ENCODE peak calls at places on chromosomes 11 and 22, in seven cellular contexts. E is hepatocyte, X is neural progenitor cell, L is PC-3, K is MM.1S, H is GM23338, S is HCT116. V is an unnamed sample.

GRCh38 chr22:24467340-24467739 is 27.8 kb upstream of the UPB1 start:
- DNase-seq in H (no peak), S (no peak), E (no peak), L (no peak), X (no peak), K (no peak), V (no peak)

GRCh38 chr11:68031136-68031459 is 617 bp downstream of the NDUFS8 start:
- DNase-seq in E (no peak), L (no peak), S (no peak), K (no peak), H (no peak), X (no peak), V (peak; percentile 60)

GRCh38 chr22:36409911-36410756 is 22.4 kb upstream of the MYH9 start:
- DNase-seq in S (peak; percentile 96), H (peak; percentile 100), E (peak; percentile 98), K (no peak), X (peak; percentile 100), L (peak; percentile 97), V (no peak)

GRCh38 chr22:48253136-48253535 is 1490.7 kb downstream of the TBC1D22A start:
- DNase-seq in K (no peak), H (no peak), S (no peak), L (no peak), X (no peak), E (no peak), V (no peak)

GRCh38 chr22:49025791-49026475 is 801.7 kb downstream of the BRD1 start:
- DNase-seq in S (no peak), E (no peak), H (no peak), L (no peak), X (no peak), K (no peak), V (no peak)

GRCh38 chr11:100612766-100613165 is 74.3 kb upstream of the ARHGAP42 start:
- DNase-seq in K (peak; percentile 54), S (no peak), E (no peak), L (peak; percentile 8), X (no peak), H (no peak), V (no peak)

GRCh38 chr11:46555269-46556054 is 38.4 kb downstream of the AMBRA1 start:
- DNase-seq in X (no peak), S (no peak), E (no peak), H (no peak), L (no peak), K (no peak), V (peak; percentile 27)

GRCh38 chr11:65719887-65720236 is 736 bp downstream of the RNASEH2C start:
- DNase-seq in S (no peak), X (no peak), K (peak; percentile 42), H (no peak), L (peak; percentile 55), E (peak; percentile 38), V (peak; percentile 79)

GRCh38 chr11:73239111-73239521 is 21.0 kb downstream of the P2RY2 start:
- DNase-seq in X (no peak), L (no peak), E (no peak), K (no peak), H (no peak), S (no peak), V (no peak)

GRCh38 chr22:24391836-24392217 is 35.6 kb upstream of the ADORA2A start:
- DNase-seq in X (no peak), E (no peak), S (no peak), L (peak; percentile 7), K (no peak), H (no peak), V (peak; percentile 79)

DNA sequence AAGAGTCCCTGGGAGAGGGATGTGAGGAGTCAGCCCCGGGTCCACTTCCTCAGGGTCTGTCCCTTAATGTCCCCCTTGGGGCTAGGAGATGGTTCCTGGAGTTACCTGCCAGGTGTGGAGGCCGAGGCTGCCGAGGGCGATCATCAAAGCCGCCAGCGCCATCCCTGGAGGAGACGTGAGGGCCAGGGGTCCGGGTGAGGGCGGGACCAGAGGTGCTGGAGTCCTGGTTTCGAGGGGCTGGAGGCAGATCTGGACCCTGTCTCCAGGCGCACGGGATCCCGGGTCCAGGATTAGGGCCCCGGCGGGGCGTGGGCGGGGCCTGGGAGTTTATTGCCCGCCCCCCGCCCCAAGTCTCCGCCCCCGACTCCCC is at the start of gene ART5:
- DNase-seq in E (no peak), X (no peak), H (no peak), S (no peak), K (no peak), L (no peak), V (no peak)
- H3K4me2 ChIP-seq in E (peak within 1 kb of the TSS; percentile 96), X (peak within 1 kb of the TSS; percentile 77), H (peak within 1 kb of the TSS; percentile 94), S (peak within 1 kb of the TSS; percentile 75), K (peak within 1 kb of the TSS; percentile 43), L (peak within 1 kb of the TSS; percentile 88), V (peak within 1 kb of the TSS; percentile 86)

GRCh38 chr11:63552921-63553320 is 10.3 kb downstream of the PLAAT2 start:
- DNase-seq in X (no peak), H (no peak), L (peak; percentile 64), S (no peak), K (no peak), E (no peak), V (no peak)
- TF ChIP-seq EZH2phosphoT487 in X (no peak), H (no peak), L (no peak), S (no peak), K (no peak), E (no peak), V (no peak)

DNA sequence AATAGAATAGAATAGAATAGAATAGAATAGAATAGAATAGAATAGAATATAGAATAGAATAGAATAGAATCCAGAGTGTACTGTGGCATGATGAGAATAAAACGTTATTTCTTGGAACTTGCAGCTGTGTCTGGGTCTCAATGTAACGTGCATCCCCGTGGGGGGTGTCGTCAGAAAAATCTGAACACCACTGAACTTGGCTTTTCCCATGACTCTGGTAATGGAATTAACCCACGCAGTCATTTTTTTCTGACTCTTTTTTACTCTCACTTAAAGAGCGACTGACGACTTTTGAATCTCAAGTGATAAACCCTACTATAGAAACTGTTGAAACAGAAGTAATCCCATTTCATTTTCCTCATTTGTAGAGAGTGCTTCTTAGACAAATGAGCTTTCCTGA is 92.4 kb upstream of the BID start:
- DNase-seq in H (no peak), L (no peak), E (no peak), K (no peak), S (no peak), X (no peak), V (no peak)
- H3K27ac ChIP-seq in H (no peak overlapping the region), L (no peak overlapping the region), E (no peak overlapping the region), K (no peak overlapping the region), S (no peak overlapping the region), X (no peak overlapping the region), V (no peak overlapping the region)

GRCh38 chr11:10351435-10351767 is 46.5 kb downstream of the ADM start:
- DNase-seq in E (no peak), K (no peak), X (no peak), S (no peak), L (no peak), H (no peak), V (no peak)
- H3K4me2 ChIP-seq in E (peak overlapping the region; percentile 54), K (no peak overlapping the region), X (peak overlapping the region; percentile 70), S (peak overlapping the region; percentile 73), L (peak overlapping the region; percentile 48), H (peak overlapping the region; percentile 58), V (peak overlapping the region; percentile 48)

DNA sequence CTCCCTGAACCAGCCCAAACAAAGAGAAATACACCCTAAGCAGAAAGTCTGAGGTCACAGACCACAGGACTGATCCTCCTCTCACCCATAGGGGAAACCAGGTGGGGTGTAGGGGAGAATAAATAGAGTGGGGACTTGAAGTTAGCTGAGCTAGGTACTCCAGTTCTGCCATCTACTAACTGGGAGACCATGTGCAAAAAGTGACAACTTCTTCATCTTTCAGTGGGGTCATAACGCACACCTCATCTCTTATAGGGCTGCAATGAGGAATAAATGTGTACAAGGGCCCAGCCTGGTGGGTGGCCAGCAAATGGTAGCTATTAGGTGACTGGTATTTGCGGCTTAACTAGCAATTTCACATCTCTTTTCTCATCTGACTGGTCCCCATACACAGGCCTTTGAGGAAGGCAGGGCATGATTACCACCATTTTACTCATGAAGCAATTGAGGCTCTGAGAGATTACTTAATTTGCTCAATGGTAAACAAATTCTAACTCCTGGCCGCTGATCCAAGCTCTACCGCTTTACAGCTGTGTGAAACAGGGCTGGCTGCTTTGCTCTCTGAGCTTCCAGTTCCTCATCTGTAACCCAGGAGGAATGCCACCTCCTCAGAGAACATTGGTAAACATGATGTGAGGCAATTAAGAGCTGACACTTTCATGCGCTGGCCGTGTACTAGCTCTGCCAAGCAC is 16.6 kb downstream of the TBC1D10A start:
- DNase-seq in K (peak; percentile 57), X (no peak), H (no peak), S (no peak), E (peak; percentile 68), L (no peak), V (peak; percentile 87)
- TF ChIP-seq EZH2phosphoT487 in K (no peak), X (no peak), H (no peak), S (no peak), E (no peak), L (no peak), V (no peak)

GRCh38 chr22:40534379-40535188 is 101.9 kb downstream of the MRTFA start:
- DNase-seq in H (peak; percentile 27), L (peak; percentile 39), K (no peak), S (no peak), X (no peak), E (peak; percentile 15), V (peak; percentile 87)
- H3K27ac ChIP-seq in H (peak overlapping the region; percentile 89), L (peak overlapping the region; percentile 3), K (no peak overlapping the region), S (no peak overlapping the region), X (peak overlapping the region; percentile 87), E (peak overlapping the region; percentile 70), V (peak overlapping the region; percentile 79)

GRCh38 chr11:130433357-130433756 is 4.9 kb upstream of the ADAMTS8 start:
- DNase-seq in K (no peak), L (no peak), E (no peak), H (no peak), S (no peak), X (no peak), V (no peak)
- H3K4me2 ChIP-seq in K (no peak overlapping the region), L (no peak overlapping the region), E (no peak overlapping the region), H (no peak overlapping the region), S (no peak overlapping the region), X (no peak overlapping the region), V (no peak overlapping the region)

GRCh38 chr22:35021166-35021565 is 44.8 kb upstream of the ISX start:
- DNase-seq in K (no peak), E (peak; percentile 70), L (peak; percentile 6), S (no peak), H (no peak), X (no peak), V (no peak)

GRCh38 chr22:35022291-35022690 is 43.7 kb upstream of the ISX start:
- DNase-seq in H (no peak), X (no peak), L (no peak), K (no peak), E (no peak), S (no peak), V (no peak)

GRCh38 chr22:35020517-35020916 is 45.4 kb upstream of the ISX start:
- DNase-seq in H (no peak), L (no peak), E (no peak), X (no peak), K (no peak), S (no peak), V (no peak)

GRCh38 chr22:35023692-35024363 is 42.1 kb upstream of the ISX start:
- DNase-seq in S (peak; percentile 28), E (peak; percentile 86), L (peak; percentile 44), X (peak; percentile 86), H (peak; percentile 92), K (peak; percentile 65), V (peak; percentile 51)

DNA sequence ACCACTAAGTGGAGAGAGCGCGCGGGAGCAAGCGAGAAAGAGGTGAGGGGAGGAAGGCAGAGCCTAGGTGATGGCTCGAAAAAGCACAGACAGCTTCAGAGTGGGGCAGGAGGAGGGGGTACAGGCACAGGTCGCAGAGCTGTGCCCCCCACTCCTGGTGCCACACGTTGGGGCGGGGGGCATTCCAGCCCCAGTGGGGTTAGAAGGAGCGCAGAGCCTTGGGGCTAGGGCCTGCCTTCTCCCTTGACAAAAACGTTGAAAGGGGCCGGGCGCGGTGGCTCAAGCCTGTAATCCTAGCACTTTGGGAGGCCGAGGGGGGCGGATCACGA is 41.6 kb upstream of the ISX start:
- DNase-seq in S (no peak), H (no peak), X (no peak), K (no peak), E (no peak), L (no peak), V (no peak)
- TF ChIP-seq EZH2phosphoT487 in S (no peak), H (no peak), X (no peak), K (no peak), E (no peak), L (no peak), V (no peak)